ENCODE peak calls at places on chromosomes 6 and 20, in six cellular contexts. W, C, V, U, T and Y are unnamed samples.

GRCh38 chr6:118710616-118711015 is 59.2 kb upstream of the CEP85L start:
- DNase-seq in W (no peak), C (no peak), V (no peak), U (no peak), T (no peak), Y (no peak)

GRCh38 chr6:5996701-5997419 is 9.9 kb downstream of the NRN1 start:
- DNase-seq in W (no peak), C (no peak), V (peak), U (peak), T (peak), Y (peak)

GRCh38 chr6:108707328-108707976 is 140.8 kb upstream of the ARMC2 start:
- DNase-seq in W (no peak), C (no peak), V (no peak), U (no peak), T (no peak), Y (no peak)

GRCh38 chr6:9540126-9540525 is 874.7 kb downstream of the TFAP2A start:
- DNase-seq in W (no peak), C (no peak), V (no peak), U (no peak), T (peak), Y (no peak)

GRCh38 chr20:37350655-37351574 is 5.0 kb downstream of the SRC start:
- DNase-seq in W (no peak), C (no peak), V (no peak), U (no peak), T (peak), Y (no peak)

GRCh38 chr6:110900028-110900598 is 25.5 kb downstream of the AMD1 start:
- DNase-seq in W (no peak), C (no peak), V (no peak), U (no peak), T (no peak), Y (no peak)

GRCh38 chr20:63942250-63943006 is 13.8 kb downstream of the UCKL1 start:
- DNase-seq in W (no peak), C (no peak), V (peak), U (no peak), T (no peak), Y (no peak)

GRCh38 chr20:23925789-23926525 is 46.4 kb upstream of the CST5 start:
- DNase-seq in W (no peak), C (no peak), V (no peak), U (no peak), T (no peak), Y (no peak)

GRCh38 chr20:44448753-44449546 is 26.7 kb upstream of the TTPAL start:
- DNase-seq in W (no peak), C (no peak), V (peak), U (no peak), T (no peak), Y (peak)

GRCh38 chr6:135438907-135439535 is 58.5 kb downstream of the AHI1 start:
- DNase-seq in W (no peak), C (no peak), V (no peak), U (peak), T (no peak), Y (no peak)

GRCh38 chr20:41152108-41152757 is 14.9 kb downstream of the PLCG1 start:
- DNase-seq in W (no peak), C (no peak), V (no peak), U (no peak), T (no peak), Y (no peak)

GRCh38 chr6:108362455-108362854 is 67.6 kb downstream of the AFG1L start:
- DNase-seq in W (no peak), C (no peak), V (no peak), U (no peak), T (no peak), Y (no peak)

GRCh38 chr20:56212071-56212470 is 36.5 kb upstream of the MC3R start:
- DNase-seq in W (no peak), C (no peak), V (no peak), U (no peak), T (no peak), Y (no peak)

GRCh38 chr6:150729188-150729748 is 129.6 kb downstream of the PLEKHG1 start:
- DNase-seq in W (no peak), C (no peak), V (no peak), U (no peak), T (peak), Y (no peak)

GRCh38 chr20:23245553-23246128 is 105.0 kb upstream of the NXT1 start:
- DNase-seq in W (no peak), C (peak), V (no peak), U (no peak), T (peak), Y (peak)

GRCh38 chr20:1418335-1418734 is 25.5 kb upstream of the FKBP1A start:
- DNase-seq in W (no peak), C (no peak), V (no peak), U (no peak), T (peak), Y (no peak)

GRCh38 chr20:23362392-23363256 is 642 bp downstream of the GZF1 start:
- DNase-seq in W (peak), C (no peak), V (peak), U (peak), T (peak), Y (no peak)

GRCh38 chr20:31943052-31943471 is 8.8 kb downstream of the PDRG1 start:
- DNase-seq in W (no peak), C (no peak), V (no peak), U (no peak), T (no peak), Y (no peak)

GRCh38 chr6:89443658-89444057 is 10.7 kb downstream of the ANKRD6 start:
- DNase-seq in W (no peak), C (no peak), V (no peak), U (no peak), T (no peak), Y (no peak)

GRCh38 chr6:150766201-150766997 is 99.1 kb upstream of the MTHFD1L start:
- DNase-seq in W (no peak), C (no peak), V (no peak), U (no peak), T (no peak), Y (no peak)

GRCh38 chr6:53044071-53044470 is 21.1 kb upstream of the FBXO9 start:
- DNase-seq in W (no peak), C (no peak), V (no peak), U (peak), T (peak), Y (no peak)

GRCh38 chr6:142693446-142693845 is 251.5 kb downstream of the HIVEP2 start:
- DNase-seq in W (no peak), C (no peak), V (no peak), U (peak), T (peak), Y (no peak)

GRCh38 chr6:163688971-163689370 is 274.5 kb downstream of the QKI start:
- DNase-seq in W (no peak), C (no peak), V (no peak), U (no peak), T (no peak), Y (no peak)

GRCh38 chr6:100103194-100103593 is 109.2 kb upstream of the MCHR2 start:
- DNase-seq in W (no peak), C (no peak), V (no peak), U (no peak), T (no peak), Y (no peak)

GRCh38 chr20:49727894-49728885 is 14.5 kb upstream of the B4GALT5 start:
- DNase-seq in W (no peak), C (no peak), V (no peak), U (no peak), T (no peak), Y (no peak)

GRCh38 chr6:33595001-33595846 is 15.1 kb upstream of the BAK1 start:
- DNase-seq in W (no peak), C (no peak), V (no peak), U (no peak), T (no peak), Y (no peak)

GRCh38 chr20:23692725-23693124 is 3.9 kb upstream of the CST4 start:
- DNase-seq in W (no peak), C (no peak), V (no peak), U (no peak), T (peak), Y (no peak)

GRCh38 chr20:41276317-41276751 is 41.2 kb downstream of the ZHX3 start:
- DNase-seq in W (no peak), C (no peak), V (no peak), U (no peak), T (no peak), Y (no peak)

GRCh38 chr6:89555751-89556150 is 82.8 kb downstream of the LYRM2 start:
- DNase-seq in W (no peak), C (no peak), V (no peak), U (no peak), T (no peak), Y (no peak)

DNA sequence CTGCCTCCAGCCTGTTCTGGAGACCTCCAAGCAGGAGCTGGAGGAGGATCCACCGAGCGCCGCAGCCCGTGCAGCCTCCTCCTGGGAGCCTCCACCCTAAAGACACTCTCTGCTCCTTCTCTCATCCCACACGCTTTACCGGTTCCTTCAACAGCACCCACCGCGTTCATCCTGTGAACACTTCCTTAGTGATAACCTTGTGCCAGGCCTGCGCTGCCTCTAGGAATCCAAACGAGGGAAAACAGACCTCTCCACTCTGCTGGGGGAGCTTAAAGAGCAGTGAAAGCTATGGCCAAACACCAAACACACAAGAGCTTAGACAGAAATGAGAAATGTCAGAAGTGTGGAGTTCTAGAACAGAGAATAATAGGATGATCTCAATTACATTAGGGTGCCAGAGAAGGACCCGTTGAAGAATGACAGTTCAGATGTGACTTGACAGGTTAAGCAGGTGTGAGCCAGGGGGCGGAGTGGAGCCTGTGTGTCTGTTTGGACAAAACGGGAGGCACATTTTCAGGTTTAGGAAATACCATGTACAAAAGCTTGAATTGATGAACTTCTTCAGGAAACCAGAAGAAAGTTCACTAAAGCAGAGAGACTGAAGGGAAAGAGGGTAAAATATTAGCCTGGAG is 28.5 kb upstream of the HLA-DRB5 start:
- DNase-seq in W (no peak), C (no peak), V (no peak), U (no peak), T (no peak), Y (no peak)
- TF ChIP-seq CTCF in W (no peak), C (no peak), V (no peak), U (no peak), T (no peak), Y (no peak)

GRCh38 chr6:131792091-131792496 is 15.7 kb upstream of the ENPP1 start:
- DNase-seq in W (no peak), C (no peak), V (no peak), U (peak), T (peak), Y (no peak)

GRCh38 chr6:131789219-131789618 is 18.6 kb upstream of the ENPP1 start:
- DNase-seq in W (no peak), C (no peak), V (no peak), U (no peak), T (no peak), Y (no peak)

GRCh38 chr6:131787079-131787478 is 20.7 kb upstream of the ENPP1 start:
- DNase-seq in W (no peak), C (no peak), V (no peak), U (no peak), T (no peak), Y (no peak)

GRCh38 chr6:131784561-131784960 is 23.3 kb upstream of the ENPP1 start:
- DNase-seq in W (no peak), C (no peak), V (no peak), U (no peak), T (peak), Y (no peak)

DNA sequence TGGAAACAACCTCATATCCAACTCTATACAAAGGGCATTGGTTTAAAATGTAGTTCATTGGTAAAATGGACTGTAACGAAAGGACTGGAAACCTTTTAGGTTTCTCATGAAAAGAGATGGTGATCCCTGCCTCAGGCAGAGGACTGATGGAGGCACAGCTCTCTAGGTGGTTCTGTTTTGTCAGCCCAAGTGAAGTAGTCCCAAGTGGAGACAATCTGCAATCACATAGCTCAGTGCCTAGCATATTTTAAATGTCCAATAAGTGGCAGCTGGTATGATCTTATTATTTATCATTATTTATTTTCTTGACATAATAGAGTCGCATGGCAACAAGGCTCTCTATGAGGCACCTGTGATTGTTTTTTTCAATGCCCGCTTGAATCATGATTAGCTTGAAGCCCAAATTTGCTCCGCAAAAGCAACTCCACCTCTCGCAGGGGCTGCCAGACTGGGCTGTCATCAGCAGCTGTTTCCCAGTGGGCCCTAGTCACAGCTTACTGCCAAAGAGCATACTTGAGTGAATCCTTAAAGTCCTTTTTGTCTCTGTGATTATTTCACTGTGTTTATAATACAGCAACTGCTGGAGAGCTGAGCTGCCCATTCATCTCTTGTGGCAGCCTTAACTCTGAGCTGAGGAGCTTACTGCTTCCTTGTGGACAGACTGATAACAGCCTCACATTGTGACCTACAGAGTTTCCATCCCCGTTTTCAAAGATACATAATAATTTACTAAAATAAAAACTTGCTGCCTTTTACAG is 19.7 kb upstream of the ENPP1 start:
- DNase-seq in W (no peak), C (no peak), V (no peak), U (peak), T (peak), Y (no peak)
- TF ChIP-seq CTCF in W (no peak), C (no peak), V (no peak), U (peak), T (peak), Y (no peak)

GRCh38 chr6:13953061-13953705 is 28.4 kb downstream of the RNF182 start:
- DNase-seq in W (no peak), C (no peak), V (no peak), U (peak), T (peak), Y (no peak)
- TF ChIP-seq CTCF in W (no peak), C (no peak), V (no peak), U (no peak), T (no peak), Y (no peak)

GRCh38 chr6:88167625-88167937 is 1.4 kb upstream of the CNR1 start:
- DNase-seq in W (no peak), C (no peak), V (no peak), U (no peak), T (no peak), Y (no peak)
- TF ChIP-seq CTCF in W (no peak), C (no peak), V (no peak), U (no peak), T (no peak), Y (no peak)

GRCh38 chr6:36745836-36746235 is 48.2 kb downstream of the RAB44 start:
- DNase-seq in W (no peak), C (no peak), V (no peak), U (no peak), T (no peak), Y (no peak)

GRCh38 chr6:36742146-36742545 is 44.5 kb downstream of the RAB44 start:
- DNase-seq in W (no peak), C (no peak), V (no peak), U (no peak), T (no peak), Y (no peak)

GRCh38 chr6:36745283-36745682 is 47.7 kb downstream of the RAB44 start:
- DNase-seq in W (no peak), C (no peak), V (no peak), U (no peak), T (no peak), Y (no peak)

GRCh38 chr6:36743032-36743431 is 45.4 kb downstream of the RAB44 start:
- DNase-seq in W (no peak), C (no peak), V (no peak), U (no peak), T (no peak), Y (no peak)

DNA sequence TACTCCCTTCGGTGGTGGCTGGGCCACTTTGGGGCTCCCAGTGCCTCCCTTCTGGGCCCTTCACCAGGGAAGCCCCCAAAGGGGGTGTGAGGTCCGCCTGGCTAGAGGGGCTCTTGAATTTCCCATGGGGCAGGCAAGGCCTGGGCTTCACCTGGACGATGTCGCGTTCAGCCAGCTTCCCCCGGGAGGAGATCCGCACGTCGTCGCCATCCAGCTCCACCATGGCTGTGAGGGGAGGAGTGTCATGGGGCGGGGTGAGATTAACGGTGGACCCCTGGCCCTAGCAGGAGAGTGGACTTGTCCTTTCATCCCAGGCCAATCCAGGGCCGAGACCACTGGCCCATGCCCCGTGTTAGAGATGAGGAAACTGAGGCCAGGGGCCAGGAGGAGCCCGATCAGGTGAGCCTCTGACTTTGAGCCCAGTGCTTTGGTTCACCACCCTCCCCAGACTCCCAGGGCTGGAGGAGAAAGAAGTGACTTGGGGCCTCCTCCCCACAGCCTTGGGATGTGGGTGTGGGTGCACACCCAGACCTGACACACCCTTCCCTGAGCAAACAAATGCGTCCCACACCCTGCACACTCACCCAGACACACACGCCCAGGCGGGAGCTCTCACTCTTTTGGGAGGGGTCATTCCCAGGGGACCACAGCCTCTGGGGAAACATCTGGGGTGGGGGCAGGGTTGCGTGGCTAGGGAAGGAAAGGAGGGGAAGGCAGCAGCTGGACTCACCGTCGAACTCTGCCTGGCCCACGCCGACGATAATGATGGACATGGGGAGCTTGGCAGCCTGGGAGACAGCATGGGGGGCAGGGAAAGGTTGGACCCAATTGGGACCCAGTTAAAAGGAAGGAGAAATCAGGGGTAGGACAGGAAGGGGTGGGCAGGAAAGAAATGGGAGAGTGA is 46.2 kb downstream of the RAB44 start:
- DNase-seq in W (no peak), C (no peak), V (no peak), U (no peak), T (no peak), Y (no peak)
- TF ChIP-seq CTCF in W (no peak), C (no peak), V (no peak), U (no peak), T (no peak), Y (no peak)

GRCh38 chr20:40090236-40090635 is 598.8 kb downstream of the MAFB start:
- DNase-seq in W (no peak), C (no peak), V (no peak), U (no peak), T (no peak), Y (no peak)
- TF ChIP-seq CTCF in W (no peak), C (no peak), V (no peak), U (no peak), T (no peak), Y (no peak)

GRCh38 chr6:132933085-132933484 is 118.7 kb downstream of the RPS12 start:
- DNase-seq in W (no peak), C (no peak), V (no peak), U (no peak), T (no peak), Y (peak)

GRCh38 chr6:132934496-132934895 is 120.1 kb downstream of the RPS12 start:
- DNase-seq in W (no peak), C (no peak), V (no peak), U (no peak), T (peak), Y (no peak)

GRCh38 chr6:132936641-132937040 is 122.3 kb downstream of the RPS12 start:
- DNase-seq in W (no peak), C (no peak), V (peak), U (no peak), T (no peak), Y (no peak)

GRCh38 chr6:132932566-132932965 is 118.2 kb downstream of the RPS12 start:
- DNase-seq in W (no peak), C (no peak), V (no peak), U (no peak), T (no peak), Y (no peak)

DNA sequence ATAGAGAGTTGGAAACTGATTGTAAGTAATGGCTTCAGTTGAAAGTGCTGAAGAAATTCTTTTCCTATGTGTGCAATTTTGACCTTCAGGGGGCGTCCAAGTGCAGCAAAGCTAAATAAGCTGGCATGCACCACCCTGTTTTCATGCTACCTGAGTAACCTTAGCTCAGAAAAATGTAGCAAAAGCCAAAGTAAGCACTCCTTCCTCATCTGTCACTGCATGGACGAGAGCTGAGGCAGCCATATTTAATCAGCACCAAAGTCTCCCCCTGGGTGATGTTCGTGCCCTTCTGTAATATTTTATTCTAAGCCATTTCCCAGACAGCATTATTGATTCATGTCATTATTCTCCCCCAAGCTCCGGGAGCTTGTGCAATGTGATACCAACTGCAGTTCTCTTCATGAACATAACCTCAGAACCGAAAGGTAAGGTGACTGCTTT is 123.1 kb downstream of the RPS12 start:
- DNase-seq in W (no peak), C (peak), V (peak), U (peak), T (peak), Y (peak)
- TF ChIP-seq CTCF in W (no peak), C (peak), V (peak), U (peak), T (peak), Y (peak)

DNA sequence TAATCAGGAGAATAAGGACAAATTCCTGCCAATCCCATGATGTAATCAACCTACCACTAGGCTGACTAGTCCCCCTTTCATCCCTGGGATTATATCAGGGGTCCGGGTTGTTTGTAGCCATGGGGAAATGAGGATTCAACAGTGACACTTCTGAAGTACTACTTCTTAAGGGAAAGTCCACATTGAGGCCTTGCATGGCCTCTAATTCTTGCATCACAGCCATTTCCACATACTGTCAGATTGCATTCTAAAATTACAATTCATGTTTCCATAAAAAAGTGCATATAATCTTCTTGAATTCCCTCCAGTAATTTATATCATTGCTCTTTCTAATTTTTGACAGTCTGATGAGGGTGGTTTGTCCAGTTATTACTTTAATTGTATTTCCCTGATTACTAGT is 184.2 kb downstream of the PHF3 start:
- DNase-seq in W (no peak), C (no peak), V (no peak), U (no peak), T (no peak), Y (no peak)
- TF ChIP-seq CTCF in W (no peak), C (no peak), V (no peak), U (no peak), T (no peak), Y (no peak)